ENCODE peak calls at places on chromosomes 12 and 14, in nine cellular contexts. E is aorta, W is adrenal gland, C is K562, R is neural progenitor cell, B is kidney, X is GM23248, Q is right atrium auricular region, S is body of pancreas. G is an unnamed sample.

GRCh38 chr12:112747501-112747900 is 44.0 kb upstream of the RPH3A start:
- DNase-seq in B (no peak), W (no peak), Q (no peak), R (no peak), X (no peak), E (no peak), C (no peak), S (no peak), G (no peak)

GRCh38 chr12:87660987-87661769 is 368.0 kb downstream of the C12orf50 start:
- DNase-seq in E (no peak), S (peak; percentile 14), R (no peak), W (no peak), X (no peak), Q (no peak), B (no peak), C (no peak), G (no peak)

GRCh38 chr14:71693373-71693772 is 238.9 kb upstream of the RGS6 start:
- DNase-seq in R (no peak), S (no peak), C (no peak), B (no peak), Q (no peak), E (no peak), W (no peak), X (peak; percentile 92), G (peak; percentile 37)

GRCh38 chr12:108369736-108370396 is 30.8 kb upstream of the CMKLR1 start:
- DNase-seq in S (no peak), B (no peak), R (no peak), C (no peak), W (peak; percentile 56), Q (no peak), E (no peak), X (no peak), G (no peak)

GRCh38 chr14:99380402-99380801 is 100.3 kb downstream of the SETD3 start:
- DNase-seq in R (no peak), E (no peak), S (no peak), X (no peak), W (no peak), C (no peak), Q (no peak), B (no peak), G (no peak)

GRCh38 chr12:104547239-104547638 is 90.5 kb downstream of the CHST11 start:
- DNase-seq in Q (no peak), W (no peak), E (no peak), X (no peak), C (no peak), S (no peak), B (no peak), R (no peak), G (no peak)

GRCh38 chr14:103185051-103186027 is 62.1 kb downstream of the TNFAIP2 start:
- DNase-seq in R (peak; percentile 53), Q (no peak), W (no peak), B (no peak), S (no peak), C (peak; percentile 27), E (no peak), X (peak; percentile 49), G (peak; percentile 17)

GRCh38 chr12:54949041-54949721 is 35.4 kb downstream of the TESPA1 start:
- DNase-seq in C (no peak), W (no peak), S (no peak), Q (no peak), X (no peak), E (no peak), B (no peak), R (no peak), G (no peak)

GRCh38 chr12:53938276-53939140 is at the start of gene HOXC13:
- DNase-seq in R (peak; percentile 83), Q (no peak), W (peak; percentile 56), B (peak; percentile 93), S (peak; percentile 79), X (peak; percentile 50), C (peak; percentile 98), E (peak; percentile 48), G (no peak)

GRCh38 chr12:34348836-34349672 is 326.8 kb downstream of the ALG10 start:
- DNase-seq in W (no peak), E (no peak), Q (no peak), C (peak; percentile 61), B (no peak), R (no peak), X (no peak), S (no peak), G (no peak)

GRCh38 chr12:32435921-32436710 is 36.8 kb downstream of the FGD4 start:
- DNase-seq in S (no peak), E (no peak), C (no peak), Q (no peak), R (no peak), W (no peak), B (no peak), X (no peak), G (no peak)

GRCh38 chr14:78605065-78605762 is 435.0 kb downstream of the NRXN3 start:
- DNase-seq in Q (no peak), R (no peak), B (no peak), C (no peak), X (peak; percentile 28), E (no peak), W (no peak), S (no peak), G (no peak)

GRCh38 chr12:8956073-8956472 is 6.6 kb upstream of the M6PR start:
- DNase-seq in W (no peak), X (no peak), C (no peak), B (no peak), R (no peak), S (no peak), E (no peak), Q (no peak), G (no peak)

DNA sequence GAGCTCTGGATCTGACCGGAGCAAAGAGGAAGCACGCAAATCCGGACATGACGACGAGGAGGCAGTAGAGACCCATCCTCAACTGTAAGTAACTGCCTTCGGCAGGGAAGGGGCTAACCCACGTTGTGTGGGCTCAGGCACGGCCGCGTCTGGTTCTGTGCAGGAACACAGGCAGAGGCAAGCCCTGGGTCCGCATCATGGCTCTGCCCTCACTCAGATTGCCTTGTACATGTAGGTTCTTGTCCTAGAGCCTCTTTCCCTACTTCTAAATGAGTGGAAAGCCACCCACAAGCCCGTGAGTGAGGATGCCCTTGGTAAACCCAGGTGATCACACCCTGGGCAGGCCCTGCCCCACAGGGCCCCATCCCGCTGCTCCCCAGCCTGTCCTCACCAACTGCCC is 8.9 kb upstream of the RPLP0 start:
- DNase-seq in S (no peak), W (no peak), X (no peak), C (no peak), E (peak; percentile 38), R (no peak), B (no peak), Q (no peak), G (no peak)
- H3K36me3 ChIP-seq in S (peaks cover 17% of the 10 kb centered on the region), W (peaks cover 61% of the 10 kb centered on the region), X (peaks cover 43% of the 10 kb centered on the region), C (peaks cover 68% of the 10 kb centered on the region), E (peaks cover 11% of the 10 kb centered on the region), R (no peaks in the 10 kb centered on the region), B (peaks cover 14% of the 10 kb centered on the region), Q (peaks cover 47% of the 10 kb centered on the region), G (peaks cover 58% of the 10 kb centered on the region)

GRCh38 chr12:132784580-132784979 is 22.9 kb upstream of the ANKLE2 start:
- DNase-seq in S (no peak), Q (no peak), W (no peak), R (no peak), X (no peak), E (no peak), C (no peak), B (no peak), G (no peak)
- H3K36me3 ChIP-seq in S (peaks cover 57% of the 10 kb centered on the region), Q (peaks cover 91% of the 10 kb centered on the region), W (peaks cover 84% of the 10 kb centered on the region), R (no peaks in the 10 kb centered on the region), X (peaks cover 39% of the 10 kb centered on the region), E (peaks cover 25% of the 10 kb centered on the region), C (peaks cover 87% of the 10 kb centered on the region), B (peaks cover 33% of the 10 kb centered on the region), G (peaks cover 6% of the 10 kb centered on the region)

GRCh38 chr14:77573964-77574363 is 42.5 kb downstream of the SPTLC2 start:
- DNase-seq in R (no peak), C (no peak), Q (no peak), S (no peak), X (no peak), B (no peak), E (no peak), W (no peak), G (no peak)
- H3K36me3 ChIP-seq in R (no peaks in the 10 kb centered on the region), C (peaks cover 37% of the 10 kb centered on the region), Q (no peaks in the 10 kb centered on the region), S (peaks cover 1% of the 10 kb centered on the region), X (peaks cover 39% of the 10 kb centered on the region), B (peaks cover 6% of the 10 kb centered on the region), E (no peaks in the 10 kb centered on the region), W (no peaks in the 10 kb centered on the region), G (no peaks in the 10 kb centered on the region)

GRCh38 chr12:122137681-122138080 is 36.3 kb downstream of the IL31 start:
- DNase-seq in Q (no peak), C (peak; percentile 54), B (no peak), X (no peak), W (no peak), S (no peak), E (no peak), R (peak; percentile 64), G (no peak)

GRCh38 chr12:122133192-122133950 is 40.6 kb downstream of the IL31 start:
- DNase-seq in Q (no peak), B (no peak), E (no peak), X (no peak), S (no peak), W (no peak), R (no peak), C (no peak), G (no peak)

GRCh38 chr12:122137229-122137628 is 36.8 kb downstream of the IL31 start:
- DNase-seq in R (peak; percentile 79), E (no peak), C (peak; percentile 43), X (no peak), W (no peak), B (no peak), Q (no peak), S (no peak), G (no peak)

GRCh38 chr12:122138181-122138580 is 35.8 kb downstream of the IL31 start:
- DNase-seq in C (no peak), X (no peak), W (no peak), B (no peak), Q (no peak), E (no peak), R (no peak), S (no peak), G (no peak)

DNA sequence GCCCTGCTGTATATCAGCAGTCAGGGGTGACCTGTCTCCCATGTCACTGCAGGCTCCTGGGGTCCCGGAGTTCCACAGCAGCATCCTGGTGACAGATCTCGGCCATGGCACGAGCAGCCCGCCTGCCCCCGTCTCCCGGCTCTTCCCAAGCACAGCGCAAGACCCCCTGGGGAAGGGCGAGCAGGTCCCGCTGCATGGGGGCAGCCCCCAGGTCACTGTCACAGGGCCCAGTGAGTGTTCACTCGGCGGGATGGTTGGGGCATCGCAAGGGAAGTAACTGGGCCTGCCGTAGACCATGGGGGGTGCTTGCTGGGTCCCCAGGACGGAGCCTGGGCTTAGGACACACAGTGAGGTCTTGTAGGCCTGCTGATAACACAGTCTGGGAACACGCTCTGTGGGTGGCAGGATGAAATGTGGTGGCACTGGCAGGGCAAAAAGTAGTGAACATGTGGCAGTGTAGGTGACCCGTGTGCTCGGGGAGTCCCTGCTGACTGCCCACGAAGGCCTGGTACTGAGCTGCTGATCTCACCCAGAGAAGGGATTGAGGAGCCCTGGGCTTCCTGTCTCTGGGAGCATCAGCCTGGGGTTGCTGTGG is 38.5 kb downstream of the IL31 start:
- DNase-seq in X (no peak), S (no peak), B (peak; percentile 59), Q (no peak), R (no peak), C (no peak), E (no peak), W (no peak), G (no peak)
- H3K36me3 ChIP-seq in X (peaks cover 7% of the 10 kb centered on the region), S (peaks cover 40% of the 10 kb centered on the region), B (peaks cover 21% of the 10 kb centered on the region), Q (peaks cover 74% of the 10 kb centered on the region), R (no peaks in the 10 kb centered on the region), C (peaks cover 86% of the 10 kb centered on the region), E (peaks cover 3% of the 10 kb centered on the region), W (peaks cover 86% of the 10 kb centered on the region), G (peaks cover 87% of the 10 kb centered on the region)